ENCODE peak calls at places on chromosomes 11 and 22, in nine cellular contexts. One of them, this sample, is unnamed.

GRCh38 chr22:17436981-17437410 is 67.7 kb downstream of the CECR2 start:
- DNase-seq in head of caudate nucleus: peak; percentile 82
- DNase-seq in omental fat pad: no peak
- DNase-seq in choroid plexus epithelial cell: no peak
- DNase-seq in brain microvascular endothelial cell: no peak
- DNase-seq in effector CD4-positive, alpha-beta T cell: no peak
- DNase-seq in PC-3: no peak
- DNase-seq in NCI-H446 treated with DMSO at 0.1 percent for 48 hours: no peak
- DNase-seq in smooth muscle cell of the brain vasculature: no peak
- DNase-seq in this sample: peak; percentile 35

GRCh38 chr11:75851203-75851602 is 36.2 kb downstream of the UVRAG start:
- DNase-seq in PC-3: no peak
- DNase-seq in effector CD4-positive, alpha-beta T cell: no peak
- DNase-seq in omental fat pad: no peak
- DNase-seq in choroid plexus epithelial cell: peak; percentile 18
- DNase-seq in NCI-H446 treated with DMSO at 0.1 percent for 48 hours: no peak
- DNase-seq in head of caudate nucleus: no peak
- DNase-seq in smooth muscle cell of the brain vasculature: no peak
- DNase-seq in brain microvascular endothelial cell: peak; percentile 18
- DNase-seq in this sample: no peak

GRCh38 chr22:22156716-22157499 is 87.7 kb upstream of the VPREB1 start:
- DNase-seq in omental fat pad: no peak
- DNase-seq in head of caudate nucleus: peak; percentile 61
- DNase-seq in PC-3: peak; percentile 75
- DNase-seq in NCI-H446 treated with DMSO at 0.1 percent for 48 hours: peak; percentile 42
- DNase-seq in smooth muscle cell of the brain vasculature: peak; percentile 15
- DNase-seq in brain microvascular endothelial cell: peak; percentile 62
- DNase-seq in choroid plexus epithelial cell: peak; percentile 85
- DNase-seq in effector CD4-positive, alpha-beta T cell: peak; percentile 47
- DNase-seq in this sample: peak; percentile 84

GRCh38 chr22:46533434-46533833 is 4.0 kb downstream of the CELSR1 start:
- DNase-seq in choroid plexus epithelial cell: no peak
- DNase-seq in omental fat pad: no peak
- DNase-seq in PC-3: no peak
- DNase-seq in smooth muscle cell of the brain vasculature: no peak
- DNase-seq in NCI-H446 treated with DMSO at 0.1 percent for 48 hours: no peak
- DNase-seq in effector CD4-positive, alpha-beta T cell: no peak
- DNase-seq in brain microvascular endothelial cell: no peak
- DNase-seq in head of caudate nucleus: no peak
- DNase-seq in this sample: no peak

GRCh38 chr11:46248270-46249102 is 29.0 kb upstream of the CREB3L1 start:
- DNase-seq in smooth muscle cell of the brain vasculature: no peak
- DNase-seq in NCI-H446 treated with DMSO at 0.1 percent for 48 hours: no peak
- DNase-seq in head of caudate nucleus: no peak
- DNase-seq in omental fat pad: no peak
- DNase-seq in effector CD4-positive, alpha-beta T cell: no peak
- DNase-seq in PC-3: peak; percentile 87
- DNase-seq in choroid plexus epithelial cell: peak; percentile 96
- DNase-seq in brain microvascular endothelial cell: peak; percentile 98
- DNase-seq in this sample: peak; percentile 66

GRCh38 chr11:76592961-76593360 is 77.6 kb downstream of the LRRC32 start:
- DNase-seq in NCI-H446 treated with DMSO at 0.1 percent for 48 hours: no peak
- DNase-seq in PC-3: peak; percentile 60
- DNase-seq in smooth muscle cell of the brain vasculature: no peak
- DNase-seq in effector CD4-positive, alpha-beta T cell: no peak
- DNase-seq in brain microvascular endothelial cell: no peak
- DNase-seq in choroid plexus epithelial cell: no peak
- DNase-seq in omental fat pad: no peak
- DNase-seq in head of caudate nucleus: no peak
- DNase-seq in this sample: no peak

GRCh38 chr11:73140213-73141030 is 1.7 kb downstream of the FCHSD2 start:
- DNase-seq in choroid plexus epithelial cell: peak; percentile 60
- DNase-seq in head of caudate nucleus: peak; percentile 39
- DNase-seq in brain microvascular endothelial cell: peak; percentile 39
- DNase-seq in PC-3: peak; percentile 48
- DNase-seq in smooth muscle cell of the brain vasculature: no peak
- DNase-seq in effector CD4-positive, alpha-beta T cell: no peak
- DNase-seq in omental fat pad: no peak
- DNase-seq in NCI-H446 treated with DMSO at 0.1 percent for 48 hours: no peak
- DNase-seq in this sample: no peak

GRCh38 chr11:86136542-86136941 is 67.7 kb upstream of the PICALM start:
- DNase-seq in brain microvascular endothelial cell: no peak
- DNase-seq in effector CD4-positive, alpha-beta T cell: no peak
- DNase-seq in head of caudate nucleus: no peak
- DNase-seq in PC-3: no peak
- DNase-seq in choroid plexus epithelial cell: no peak
- DNase-seq in NCI-H446 treated with DMSO at 0.1 percent for 48 hours: no peak
- DNase-seq in smooth muscle cell of the brain vasculature: no peak
- DNase-seq in omental fat pad: no peak
- DNase-seq in this sample: no peak

GRCh38 chr11:78688460-78688859 is 113.8 kb upstream of the NARS2 start:
- DNase-seq in head of caudate nucleus: no peak
- DNase-seq in NCI-H446 treated with DMSO at 0.1 percent for 48 hours: no peak
- DNase-seq in brain microvascular endothelial cell: no peak
- DNase-seq in omental fat pad: no peak
- DNase-seq in PC-3: peak; percentile 97
- DNase-seq in effector CD4-positive, alpha-beta T cell: no peak
- DNase-seq in smooth muscle cell of the brain vasculature: no peak
- DNase-seq in choroid plexus epithelial cell: no peak
- DNase-seq in this sample: no peak

GRCh38 chr11:10930961-10931760 is 73.3 kb upstream of the ZBED5 start:
- DNase-seq in PC-3: peak; percentile 74
- DNase-seq in head of caudate nucleus: peak; percentile 44
- DNase-seq in choroid plexus epithelial cell: peak; percentile 68
- DNase-seq in NCI-H446 treated with DMSO at 0.1 percent for 48 hours: peak; percentile 60
- DNase-seq in smooth muscle cell of the brain vasculature: peak; percentile 31
- DNase-seq in omental fat pad: no peak
- DNase-seq in effector CD4-positive, alpha-beta T cell: peak; percentile 18
- DNase-seq in brain microvascular endothelial cell: peak; percentile 37
- DNase-seq in this sample: peak; percentile 51

GRCh38 chr11:117684111-117684510 is 112.9 kb downstream of the DSCAML1 start:
- DNase-seq in NCI-H446 treated with DMSO at 0.1 percent for 48 hours: no peak
- DNase-seq in brain microvascular endothelial cell: no peak
- DNase-seq in omental fat pad: no peak
- DNase-seq in smooth muscle cell of the brain vasculature: no peak
- DNase-seq in head of caudate nucleus: peak; percentile 67
- DNase-seq in PC-3: no peak
- DNase-seq in effector CD4-positive, alpha-beta T cell: no peak
- DNase-seq in choroid plexus epithelial cell: no peak
- DNase-seq in this sample: no peak

GRCh38 chr11:9787260-9787659 is 123.4 kb downstream of the SWAP70 start:
- DNase-seq in effector CD4-positive, alpha-beta T cell: no peak
- DNase-seq in omental fat pad: no peak
- DNase-seq in choroid plexus epithelial cell: no peak
- DNase-seq in smooth muscle cell of the brain vasculature: no peak
- DNase-seq in PC-3: no peak
- DNase-seq in brain microvascular endothelial cell: no peak
- DNase-seq in NCI-H446 treated with DMSO at 0.1 percent for 48 hours: no peak
- DNase-seq in head of caudate nucleus: no peak
- DNase-seq in this sample: no peak

GRCh38 chr22:31346733-31347250 is 646 bp upstream of the PATZ1 start:
- DNase-seq in effector CD4-positive, alpha-beta T cell: peak; percentile 37
- DNase-seq in smooth muscle cell of the brain vasculature: no peak
- DNase-seq in NCI-H446 treated with DMSO at 0.1 percent for 48 hours: no peak
- DNase-seq in PC-3: peak; percentile 62
- DNase-seq in brain microvascular endothelial cell: no peak
- DNase-seq in head of caudate nucleus: peak; percentile 69
- DNase-seq in omental fat pad: no peak
- DNase-seq in choroid plexus epithelial cell: peak; percentile 54
- DNase-seq in this sample: peak; percentile 40

GRCh38 chr11:86174101-86175046 is 70.2 kb upstream of the EED start:
- DNase-seq in effector CD4-positive, alpha-beta T cell: no peak
- DNase-seq in PC-3: peak; percentile 86
- DNase-seq in NCI-H446 treated with DMSO at 0.1 percent for 48 hours: peak; percentile 33
- DNase-seq in head of caudate nucleus: no peak
- DNase-seq in brain microvascular endothelial cell: peak; percentile 96
- DNase-seq in omental fat pad: peak; percentile 37
- DNase-seq in choroid plexus epithelial cell: peak; percentile 96
- DNase-seq in smooth muscle cell of the brain vasculature: peak; percentile 76
- DNase-seq in this sample: peak; percentile 28

GRCh38 chr11:61041755-61042518 is 60.4 kb upstream of the CD5 start:
- DNase-seq in choroid plexus epithelial cell: peak; percentile 60
- DNase-seq in effector CD4-positive, alpha-beta T cell: peak; percentile 79
- DNase-seq in PC-3: peak; percentile 52
- DNase-seq in omental fat pad: no peak
- DNase-seq in NCI-H446 treated with DMSO at 0.1 percent for 48 hours: no peak
- DNase-seq in smooth muscle cell of the brain vasculature: peak; percentile 26
- DNase-seq in head of caudate nucleus: peak; percentile 70
- DNase-seq in brain microvascular endothelial cell: peak; percentile 5
- DNase-seq in this sample: no peak

GRCh38 chr11:4466168-4466891 is 16.1 kb upstream of the OR52K1 start:
- DNase-seq in effector CD4-positive, alpha-beta T cell: no peak
- DNase-seq in NCI-H446 treated with DMSO at 0.1 percent for 48 hours: no peak
- DNase-seq in brain microvascular endothelial cell: no peak
- DNase-seq in omental fat pad: no peak
- DNase-seq in smooth muscle cell of the brain vasculature: no peak
- DNase-seq in choroid plexus epithelial cell: no peak
- DNase-seq in PC-3: no peak
- DNase-seq in head of caudate nucleus: no peak
- DNase-seq in this sample: no peak

GRCh38 chr22:17271711-17272451 is 52.6 kb upstream of the ADA2 start:
- DNase-seq in effector CD4-positive, alpha-beta T cell: no peak
- DNase-seq in choroid plexus epithelial cell: no peak
- DNase-seq in brain microvascular endothelial cell: no peak
- DNase-seq in NCI-H446 treated with DMSO at 0.1 percent for 48 hours: no peak
- DNase-seq in PC-3: no peak
- DNase-seq in head of caudate nucleus: no peak
- DNase-seq in omental fat pad: no peak
- DNase-seq in smooth muscle cell of the brain vasculature: no peak
- DNase-seq in this sample: no peak

GRCh38 chr11:68840661-68841653 is 759 bp downstream of the CPT1A start:
- DNase-seq in NCI-H446 treated with DMSO at 0.1 percent for 48 hours: no peak
- DNase-seq in effector CD4-positive, alpha-beta T cell: no peak
- DNase-seq in smooth muscle cell of the brain vasculature: no peak
- DNase-seq in brain microvascular endothelial cell: no peak
- DNase-seq in choroid plexus epithelial cell: peak; percentile 53
- DNase-seq in omental fat pad: no peak
- DNase-seq in PC-3: peak; percentile 59
- DNase-seq in head of caudate nucleus: peak; percentile 46
- DNase-seq in this sample: no peak

GRCh38 chr11:61775606-61776554 is 16.5 kb downstream of the TMEM258 start:
- DNase-seq in smooth muscle cell of the brain vasculature: no peak
- DNase-seq in head of caudate nucleus: no peak
- DNase-seq in PC-3: no peak
- DNase-seq in effector CD4-positive, alpha-beta T cell: no peak
- DNase-seq in choroid plexus epithelial cell: no peak
- DNase-seq in NCI-H446 treated with DMSO at 0.1 percent for 48 hours: no peak
- DNase-seq in omental fat pad: no peak
- DNase-seq in brain microvascular endothelial cell: no peak
- DNase-seq in this sample: no peak

GRCh38 chr11:116503216-116504160 is 269.3 kb downstream of the BUD13 start:
- DNase-seq in effector CD4-positive, alpha-beta T cell: no peak
- DNase-seq in choroid plexus epithelial cell: no peak
- DNase-seq in brain microvascular endothelial cell: no peak
- DNase-seq in NCI-H446 treated with DMSO at 0.1 percent for 48 hours: no peak
- DNase-seq in PC-3: no peak
- DNase-seq in smooth muscle cell of the brain vasculature: no peak
- DNase-seq in head of caudate nucleus: no peak
- DNase-seq in omental fat pad: no peak
- DNase-seq in this sample: no peak

GRCh38 chr22:43197271-43197941 is 10.5 kb upstream of the TTLL12 start:
- DNase-seq in smooth muscle cell of the brain vasculature: no peak
- DNase-seq in PC-3: no peak
- DNase-seq in omental fat pad: no peak
- DNase-seq in NCI-H446 treated with DMSO at 0.1 percent for 48 hours: no peak
- DNase-seq in brain microvascular endothelial cell: no peak
- DNase-seq in head of caudate nucleus: no peak
- DNase-seq in effector CD4-positive, alpha-beta T cell: no peak
- DNase-seq in choroid plexus epithelial cell: no peak
- DNase-seq in this sample: no peak

GRCh38 chr11:46072172-46072964 is 48.9 kb downstream of the PHF21A start:
- DNase-seq in PC-3: no peak
- DNase-seq in brain microvascular endothelial cell: no peak
- DNase-seq in NCI-H446 treated with DMSO at 0.1 percent for 48 hours: no peak
- DNase-seq in head of caudate nucleus: no peak
- DNase-seq in smooth muscle cell of the brain vasculature: no peak
- DNase-seq in effector CD4-positive, alpha-beta T cell: no peak
- DNase-seq in choroid plexus epithelial cell: no peak
- DNase-seq in omental fat pad: no peak
- DNase-seq in this sample: no peak